ENCODE peak calls at places on chromosomes 4 and X, in nine cellular contexts. O is tibial nerve, F is heart left ventricle, K is spleen, D is HCT116, A is endothelial cell, S is AG04449, W is tibial artery, J is Caco-2. X is an unnamed sample.

GRCh38 chr4:88033309-88033708 is 25.9 kb downstream of the PKD2 start:
- DNase-seq in O (no peak), F (peak; percentile 28), K (no peak), D (peak; percentile 34), A (peak; percentile 55), S (no peak), W (no peak), J (peak; percentile 58), X (no peak)

GRCh38 chrX:120736989-120737388 is 107.1 kb upstream of the C1GALT1C1 start:
- DNase-seq in O (no peak), F (no peak), K (no peak), D (no peak), A (no peak), S (no peak), W (no peak), J (no peak), X (no peak)

GRCh38 chr4:66814277-66814676 is 731.0 kb downstream of the CENPC start:
- DNase-seq in O (no peak), F (no peak), K (no peak), D (no peak), A (no peak), S (no peak), W (no peak), J (no peak), X (no peak)

GRCh38 chr4:146507607-146508006 is 14.1 kb downstream of the SLC10A7 start:
- DNase-seq in O (no peak), F (no peak), K (no peak), D (no peak), A (no peak), S (no peak), W (no peak), J (no peak), X (no peak)

GRCh38 chrX:46737462-46737861 is 21.5 kb downstream of the SLC9A7 start:
- DNase-seq in O (no peak), F (no peak), K (no peak), D (no peak), A (no peak), S (no peak), W (no peak), J (no peak), X (no peak)

GRCh38 chrX:4909245-4909830 is 1195.9 kb upstream of the PRKX start:
- DNase-seq in O (no peak), F (no peak), K (no peak), D (no peak), A (no peak), S (no peak), W (no peak), J (no peak), X (no peak)

GRCh38 chrX:6810796-6811195 is 275.9 kb upstream of the VCX3A start:
- DNase-seq in O (no peak), F (no peak), K (no peak), D (no peak), A (no peak), S (no peak), W (no peak), J (no peak), X (no peak)

GRCh38 chr4:93791570-93792195 is 36.9 kb upstream of the ATOH1 start:
- DNase-seq in O (peak; percentile 32), F (no peak), K (no peak), D (peak; percentile 55), A (peak; percentile 69), S (peak; percentile 5), W (no peak), J (peak; percentile 44), X (peak; percentile 36)

GRCh38 chrX:111100191-111100590 is 4.2 kb downstream of the PAK3 start:
- DNase-seq in O (no peak), F (no peak), K (peak; percentile 74), D (peak; percentile 10), A (peak; percentile 21), S (no peak), W (no peak), J (no peak), X (no peak)

GRCh38 chr4:182427530-182427929 is 184.3 kb downstream of the TENM3 start:
- DNase-seq in O (no peak), F (no peak), K (no peak), D (no peak), A (no peak), S (peak; percentile 60), W (no peak), J (no peak), X (no peak)

GRCh38 chrX:53547668-53548067 is 113.5 kb upstream of the HSD17B10 start:
- DNase-seq in O (no peak), F (no peak), K (no peak), D (no peak), A (no peak), S (no peak), W (no peak), J (no peak), X (no peak)

GRCh38 chrX:47649781-47650163 is 591 bp downstream of the ELK1 start:
- DNase-seq in O (no peak), F (no peak), K (no peak), D (no peak), A (no peak), S (no peak), W (no peak), J (no peak), X (no peak)

GRCh38 chrX:38805294-38806053 is 4.2 kb downstream of the MID1IP1 start:
- DNase-seq in O (peak; percentile 44), F (peak; percentile 64), K (peak; percentile 91), D (no peak), A (peak; percentile 42), S (no peak), W (peak; percentile 87), J (peak; percentile 41), X (peak; percentile 55)

GRCh38 chr4:7330811-7331681 is 103.7 kb downstream of the PSAPL1 start:
- DNase-seq in O (no peak), F (no peak), K (peak; percentile 71), D (no peak), A (no peak), S (no peak), W (peak; percentile 60), J (no peak), X (no peak)

GRCh38 chr4:7328162-7328912 is 106.4 kb downstream of the PSAPL1 start:
- DNase-seq in O (no peak), F (no peak), K (peak; percentile 71), D (no peak), A (no peak), S (no peak), W (peak; percentile 39), J (no peak), X (no peak)

GRCh38 chr4:7327341-7327885 is 107.3 kb downstream of the PSAPL1 start:
- DNase-seq in O (no peak), F (no peak), K (peak; percentile 70), D (no peak), A (no peak), S (no peak), W (peak; percentile 62), J (no peak), X (no peak)

GRCh38 chr4:7330031-7330596 is 104.6 kb downstream of the PSAPL1 start:
- DNase-seq in O (no peak), F (no peak), K (peak; percentile 38), D (no peak), A (no peak), S (no peak), W (peak; percentile 49), J (no peak), X (no peak)

DNA sequence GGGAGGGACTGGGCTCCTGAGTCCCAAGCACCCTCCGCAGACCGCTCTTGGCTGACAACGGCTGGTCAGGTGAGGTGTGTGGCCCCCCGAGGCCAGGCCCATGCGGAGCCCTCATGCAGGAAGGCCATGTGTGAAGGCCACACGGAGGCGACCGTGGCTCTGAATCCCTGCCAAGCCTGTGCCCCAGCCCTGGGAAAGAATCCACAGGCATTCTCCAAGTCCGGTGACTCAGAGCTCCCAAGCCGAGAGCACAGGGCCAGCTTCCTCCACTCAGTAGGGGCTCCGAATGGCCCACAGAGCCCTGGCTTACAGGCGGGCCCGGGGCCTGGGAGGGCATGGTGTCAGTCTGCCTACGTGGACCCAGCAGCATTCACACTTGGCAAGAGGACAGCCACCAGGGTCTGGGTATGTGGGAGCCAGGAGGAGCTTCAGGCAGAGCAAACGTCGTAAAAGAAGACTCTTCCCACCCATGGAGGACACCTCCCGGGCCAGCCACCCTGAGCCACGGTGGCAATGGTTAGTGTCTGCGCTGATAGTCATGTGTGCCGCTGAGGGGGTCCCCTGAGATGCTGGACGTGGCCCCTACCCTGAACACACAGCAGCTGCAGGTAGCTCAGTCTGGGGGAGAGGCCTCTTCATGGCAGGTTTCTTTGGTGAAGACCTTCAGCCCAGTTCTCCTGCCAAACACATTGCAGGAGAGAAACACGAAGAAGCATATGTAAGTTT is 105.7 kb downstream of the PSAPL1 start:
- DNase-seq in O (no peak), F (peak; percentile 61), K (no peak), D (peak; percentile 67), A (no peak), S (peak; percentile 37), W (peak; percentile 88), J (no peak), X (no peak)
- TF ChIP-seq CTCF in O (no peak), F (no peak), K (no peak), D (no peak), A (no peak), S (peak; percentile 17), W (no peak), J (no peak), X (no peak)

DNA sequence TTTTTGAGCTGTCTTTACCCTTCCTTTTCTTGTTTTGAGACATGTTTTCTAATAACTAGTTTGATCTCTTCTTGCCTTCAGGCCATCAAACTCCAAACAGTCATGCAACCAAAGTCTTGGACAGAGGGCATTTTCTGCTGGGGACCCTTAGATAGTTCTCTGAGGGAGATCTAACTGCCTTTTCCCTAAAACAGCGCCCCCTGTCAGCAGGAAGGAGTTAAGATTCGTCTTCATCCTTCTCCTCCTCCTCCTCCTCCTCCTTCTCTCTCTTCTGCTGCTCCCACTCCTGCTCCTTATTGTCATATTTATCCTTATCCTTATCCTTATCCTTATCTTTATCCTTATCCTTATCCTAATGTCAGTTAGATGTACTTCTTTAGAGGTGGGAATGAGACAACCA is 417.2 kb downstream of the TRAM1L1 start:
- DNase-seq in O (no peak), F (no peak), K (no peak), D (no peak), A (no peak), S (no peak), W (no peak), J (no peak), X (no peak)
- TF ChIP-seq CTCF in O (no peak), F (no peak), K (no peak), D (no peak), A (peak; percentile 19), S (no peak), W (no peak), J (peak; percentile 22), X (no peak)

DNA sequence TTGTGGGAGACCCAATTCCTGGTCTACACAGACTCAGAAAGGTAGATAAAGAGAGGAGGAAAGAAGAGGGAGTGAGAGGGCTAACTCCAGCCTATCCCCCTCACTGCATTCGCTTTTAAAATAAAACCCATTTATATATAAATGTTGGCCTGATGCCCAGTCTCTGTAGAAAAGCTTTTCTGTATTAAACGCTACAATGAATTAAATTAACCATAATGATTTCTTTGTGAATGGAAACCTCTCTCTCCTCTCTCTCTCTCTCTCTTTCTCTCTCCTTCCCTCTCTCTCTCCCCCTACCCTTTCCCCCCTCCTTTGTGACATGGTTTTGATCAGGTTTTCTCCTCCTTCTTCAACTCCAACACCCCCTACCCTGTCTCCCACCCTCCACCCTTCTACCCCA is 34.8 kb downstream of the PJA1 start:
- DNase-seq in O (no peak), F (no peak), K (no peak), D (no peak), A (no peak), S (no peak), W (no peak), J (no peak), X (no peak)
- TF ChIP-seq CTCF in O (no peak), F (no peak), K (no peak), D (no peak), A (no peak), S (no peak), W (no peak), J (no peak), X (no peak)

GRCh38 chr4:25925486-25926201 is 11.6 kb downstream of the SMIM20 start:
- DNase-seq in O (peak; percentile 35), F (peak; percentile 38), K (no peak), D (peak; percentile 35), A (peak; percentile 64), S (no peak), W (no peak), J (no peak), X (peak; percentile 45)
- TF ChIP-seq CTCF in O (peak; percentile 47), F (peak; percentile 56), K (no peak), D (peak; percentile 43), A (peak; percentile 60), S (peak; percentile 57), W (peak; percentile 13), J (peak; percentile 51), X (peak; percentile 39)